ENCODE peak calls at places on chromosomes 6 and 20, in six cellular contexts. E is GM12878, Y is HepG2, N is A549, P is endothelial cell of umbilical vein, Q is K562. F is an unnamed sample.

GRCh38 chr20:8045946-8046345 is 26.4 kb upstream of the TMX4 start:
- DNase-seq in Y (no peak), P (no peak), E (no peak), Q (no peak), N (no peak), F (no peak)

GRCh38 chr6:10276106-10276505 is 138.8 kb downstream of the TFAP2A start:
- DNase-seq in Y (no peak), N (no peak), Q (no peak), P (no peak), E (no peak), F (no peak)

GRCh38 chr6:21199246-21199645 is 394.3 kb upstream of the SOX4 start:
- DNase-seq in Y (no peak), N (no peak), Q (no peak), P (no peak), E (no peak), F (no peak)

GRCh38 chr6:89585156-89585555 is 53.4 kb downstream of the LYRM2 start:
- DNase-seq in Y (no peak), E (no peak), P (no peak), N (no peak), Q (no peak), F (no peak)

GRCh38 chr20:8242066-8242465 is 110.0 kb downstream of the PLCB1 start:
- DNase-seq in E (no peak), P (no peak), Q (no peak), Y (no peak), N (no peak), F (no peak)

GRCh38 chr20:11182715-11183114 is 508.9 kb upstream of the JAG1 start:
- DNase-seq in E (no peak), N (no peak), Y (no peak), P (no peak), Q (no peak), F (peak)

GRCh38 chr6:25402125-25402524 is 123.0 kb downstream of the CARMIL1 start:
- DNase-seq in P (no peak), N (no peak), Q (no peak), Y (no peak), E (no peak), F (no peak)

GRCh38 chr20:37543828-37544227 is 16.2 kb upstream of the BLCAP start:
- DNase-seq in E (no peak), Q (no peak), P (peak), Y (peak), N (peak), F (peak)

GRCh38 chr20:56554869-56555268 is 21.8 kb downstream of the FAM209B start:
- DNase-seq in N (peak), E (peak), Q (no peak), P (peak), Y (peak), F (peak)

GRCh38 chr20:856361-856775 is 22.9 kb downstream of the FAM110A start:
- DNase-seq in Y (no peak), P (no peak), E (no peak), Q (no peak), N (peak), F (no peak)

GRCh38 chr6:122372647-122373046 is 26.8 kb upstream of the HSF2 start:
- DNase-seq in Y (no peak), E (no peak), Q (no peak), N (no peak), P (no peak), F (peak)

GRCh38 chr6:14682821-14683220 is 563.0 kb upstream of the JARID2 start:
- DNase-seq in P (no peak), N (no peak), E (no peak), Q (no peak), Y (no peak), F (no peak)

GRCh38 chr6:131250121-131250520 is 114.9 kb downstream of the AKAP7 start:
- DNase-seq in N (no peak), E (peak), Y (no peak), P (peak), Q (no peak), F (peak)

GRCh38 chr6:106247293-106247692 is 78.3 kb downstream of the ATG5 start:
- DNase-seq in E (peak), N (no peak), Q (no peak), Y (no peak), P (no peak), F (no peak)

GRCh38 chr6:127342296-127342945 is 988 bp downstream of the ECHDC1 start:
- DNase-seq in Y (peak), P (peak), Q (no peak), E (no peak), N (peak), F (peak)

GRCh38 chr6:159788276-159788675 is 1.1 kb downstream of the TCP1 start:
- DNase-seq in Q (no peak), P (no peak), Y (no peak), N (no peak), E (no peak), F (no peak)

GRCh38 chr20:9949563-9949962 is 85.2 kb upstream of the ANKEF1 start:
- DNase-seq in Y (no peak), P (peak), E (no peak), N (no peak), Q (no peak), F (no peak)

GRCh38 chr6:152952045-152952444 is 30.8 kb downstream of the FBXO5 start:
- DNase-seq in N (no peak), Y (peak), P (peak), E (no peak), Q (no peak), F (no peak)

GRCh38 chr6:16438677-16439615 is 200.6 kb downstream of the GMPR start:
- DNase-seq in P (no peak), Y (no peak), E (peak), Q (peak), N (peak), F (no peak)

GRCh38 chr6:48078092-48078491 is 32.9 kb downstream of the PTCHD4 start:
- DNase-seq in P (no peak), E (no peak), Q (no peak), Y (no peak), N (no peak), F (no peak)

GRCh38 chr6:137722749-137723272 is 144.2 kb upstream of the TNFAIP3 start:
- DNase-seq in Y (no peak), E (no peak), N (no peak), P (no peak), Q (no peak), F (peak)

GRCh38 chr6:36136034-36136433 is 5.7 kb downstream of the MAPK13 start:
- DNase-seq in Y (no peak), P (no peak), E (no peak), N (no peak), Q (no peak), F (peak)

GRCh38 chr6:107697682-107698081 is 126.4 kb downstream of the SCML4 start:
- DNase-seq in P (no peak), Q (no peak), Y (no peak), N (no peak), E (no peak), F (no peak)

GRCh38 chr6:47478233-47479155 is 905 bp downstream of the CD2AP start:
- DNase-seq in P (peak), E (no peak), Y (peak), Q (peak), N (peak), F (no peak)

GRCh38 chr20:9514461-9515210 is at the start of gene LAMP5:
- DNase-seq in P (peak), Q (no peak), N (no peak), Y (no peak), E (no peak), F (peak)

GRCh38 chr6:129853996-129854711 is 7.0 kb downstream of the TMEM244 start:
- DNase-seq in E (no peak), Y (no peak), N (no peak), P (peak), Q (peak), F (no peak)

DNA sequence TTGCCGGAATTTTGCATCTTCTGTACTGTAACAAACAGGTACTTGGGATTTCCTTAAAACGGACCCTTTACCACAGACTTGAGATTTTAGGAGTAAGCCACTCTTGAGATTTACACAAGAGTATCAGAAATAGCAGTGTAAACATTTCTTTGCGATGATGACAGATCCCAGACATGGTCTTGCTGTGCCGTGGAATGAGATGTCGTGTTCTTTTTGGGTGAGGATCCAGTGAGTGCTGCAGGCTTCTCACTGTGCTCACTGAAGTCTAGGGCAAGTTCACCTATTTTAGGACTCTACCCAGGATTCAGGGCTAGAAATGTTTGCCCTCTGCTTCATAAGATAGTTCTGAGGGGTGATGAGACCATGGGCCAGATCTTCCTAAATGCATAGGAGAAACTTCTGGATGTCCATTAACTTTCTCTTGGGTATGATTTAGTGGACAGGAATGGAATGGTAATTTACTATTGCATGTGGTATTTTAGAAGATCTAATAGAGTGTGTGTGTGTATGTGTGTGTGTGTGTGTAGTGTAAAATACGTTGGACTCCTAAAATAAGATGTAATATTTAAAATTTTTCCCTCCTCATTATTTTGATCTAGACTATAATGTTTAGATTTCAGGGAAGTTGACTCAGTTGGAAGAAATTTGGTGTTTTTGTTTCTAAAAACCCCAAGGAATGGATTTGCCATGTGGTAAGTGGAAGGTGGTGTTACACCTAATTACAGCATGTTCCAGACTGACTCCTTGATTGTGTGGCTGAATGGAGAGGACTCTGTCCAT is 8.5 kb downstream of the LRRC1 start:
- DNase-seq in E (no peak), Y (no peak), N (no peak), P (no peak), Q (no peak), F (no peak)
- TF ChIP-seq MAX in E (no peak), Y (no peak), N (no peak), P (no peak), Q (no peak), F (no peak)

GRCh38 chr20:63835031-63835858 is 4.2 kb upstream of the ZBTB46 start:
- DNase-seq in N (peak), Q (peak), E (no peak), P (peak), Y (peak), F (peak)
- TF ChIP-seq MYC in N (no peak), Q (no peak), E (no peak), P (no peak), Y (no peak), F (no peak)

GRCh38 chr20:50305636-50306477 is 115.2 kb downstream of the CEBPB start:
- DNase-seq in Q (no peak), E (no peak), N (peak), Y (peak), P (no peak), F (no peak)

GRCh38 chr20:50306478-50307423 is 116.1 kb downstream of the CEBPB start:
- DNase-seq in E (no peak), Q (no peak), P (no peak), N (no peak), Y (no peak), F (no peak)

GRCh38 chr20:50303573-50304500 is 113.2 kb downstream of the CEBPB start:
- DNase-seq in Y (peak), Q (peak), N (no peak), E (no peak), P (peak), F (no peak)

GRCh38 chr20:50304501-50304856 is 113.8 kb downstream of the CEBPB start:
- DNase-seq in Y (no peak), Q (no peak), N (no peak), E (no peak), P (no peak), F (no peak)

DNA sequence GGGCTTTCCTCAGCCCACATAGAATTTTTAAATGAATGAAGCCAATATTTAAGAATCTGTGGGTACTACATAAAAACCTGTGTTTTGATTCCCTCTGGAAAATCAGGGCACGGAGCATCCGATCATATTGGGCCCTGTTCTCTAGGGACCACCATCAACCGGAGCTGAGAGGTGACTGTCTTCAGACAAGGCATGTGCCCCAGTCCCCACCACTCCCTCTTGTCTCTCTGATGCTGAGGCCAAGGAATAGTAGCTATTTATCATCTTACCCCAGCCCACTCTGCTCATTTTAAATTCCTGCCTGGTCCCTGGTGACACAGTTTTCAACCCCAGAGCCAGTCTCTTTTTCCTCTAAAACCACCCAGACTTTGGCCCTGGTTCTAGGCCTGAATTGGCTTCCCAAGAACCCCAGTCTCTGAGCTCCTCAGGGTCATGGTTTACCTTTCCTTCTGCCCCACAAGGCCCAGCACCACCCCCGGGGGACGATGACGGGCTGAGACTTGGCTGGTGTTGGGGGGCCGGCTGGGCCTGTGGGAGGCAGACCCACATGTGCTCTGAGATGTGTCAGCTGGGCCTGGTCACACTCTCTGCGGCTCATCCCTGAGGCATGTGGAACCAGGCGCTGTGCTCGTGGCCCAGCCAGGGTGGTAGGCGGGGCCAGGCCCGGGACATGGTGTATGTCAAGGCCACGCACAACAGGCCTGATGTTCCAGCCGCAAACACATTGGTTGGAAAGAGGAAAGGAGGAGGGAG is 114.4 kb downstream of the CEBPB start:
- DNase-seq in P (no peak), Q (no peak), N (no peak), E (no peak), Y (peak), F (no peak)
- TF ChIP-seq MAX in P (no peak), Q (no peak), N (no peak), E (no peak), Y (peak), F (no peak)

GRCh38 chr6:6277418-6277817 is 43.0 kb downstream of the F13A1 start:
- DNase-seq in Q (no peak), E (no peak), P (no peak), Y (no peak), N (peak), F (peak)
- TF ChIP-seq MYC in Q (no peak), E (no peak), P (no peak), Y (no peak), N (no peak), F (no peak)

GRCh38 chr6:44004136-44004535 is 123.1 kb downstream of the MRPL14 start:
- DNase-seq in P (no peak), Y (no peak), Q (no peak), N (no peak), E (no peak), F (no peak)
- TF ChIP-seq MAX in P (no peak), Y (no peak), Q (no peak), N (no peak), E (no peak), F (no peak)

GRCh38 chr20:16927031-16927430 is 178.9 kb downstream of the OTOR start:
- DNase-seq in P (no peak), Y (no peak), N (no peak), E (no peak), Q (no peak), F (no peak)

GRCh38 chr20:16930656-16931055 is 182.5 kb downstream of the OTOR start:
- DNase-seq in P (no peak), Q (no peak), Y (no peak), N (no peak), E (no peak), F (no peak)

GRCh38 chr20:16926626-16927025 is 178.5 kb downstream of the OTOR start:
- DNase-seq in N (no peak), E (no peak), Y (no peak), Q (no peak), P (no peak), F (no peak)

GRCh38 chr20:16929756-16930155 is 181.6 kb downstream of the OTOR start:
- DNase-seq in E (no peak), N (no peak), Y (no peak), Q (no peak), P (no peak), F (no peak)
- TF ChIP-seq MYC in E (no peak), N (no peak), Y (no peak), Q (no peak), P (no peak), F (no peak)

DNA sequence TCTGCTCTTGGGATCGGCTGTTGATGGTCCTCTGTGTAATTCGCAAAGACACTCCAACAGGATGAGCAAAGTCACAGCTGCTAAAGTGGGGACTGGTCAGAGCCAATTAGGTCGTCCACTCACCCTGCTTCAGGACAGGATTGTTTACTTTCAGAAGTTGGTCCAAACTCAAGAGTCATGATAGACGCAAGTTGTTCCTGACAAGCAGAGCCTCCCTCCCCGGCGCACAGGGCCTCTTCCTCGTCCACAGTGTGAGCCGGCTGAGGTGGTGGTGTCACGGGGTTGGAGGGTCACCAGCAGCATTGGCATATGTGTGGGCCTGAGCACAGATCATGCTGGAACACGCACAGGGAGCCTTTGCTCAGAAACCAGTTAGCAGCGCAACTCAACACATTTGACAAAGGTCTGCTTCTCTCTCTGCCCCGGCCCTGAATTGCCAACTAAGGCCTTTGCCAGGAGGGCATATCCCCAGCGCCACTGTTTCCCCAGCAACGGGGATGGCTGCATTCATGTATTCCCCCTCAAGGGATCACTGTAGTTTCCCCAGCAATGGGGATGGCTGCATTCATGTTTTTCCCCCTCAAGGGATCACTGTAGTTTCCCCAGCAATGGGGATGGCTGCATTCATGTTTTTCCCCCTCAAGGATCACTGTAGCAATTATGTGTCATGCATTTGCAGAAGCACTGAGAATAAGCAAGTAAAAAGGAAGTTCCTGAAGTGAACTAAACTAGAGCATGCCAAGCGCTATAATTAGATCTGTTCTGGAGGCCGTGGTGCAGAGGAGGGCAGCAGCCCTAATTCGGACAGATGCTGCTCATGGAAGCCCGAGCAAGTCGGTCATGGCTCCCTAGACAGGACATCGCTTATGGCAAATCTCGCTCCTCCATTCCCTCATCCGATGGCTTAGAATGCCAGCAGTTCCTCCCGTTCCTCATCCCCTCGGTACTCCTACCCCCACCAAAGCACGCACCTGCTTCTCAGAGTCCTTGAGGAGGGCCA is 111.6 kb downstream of the THBS2 start:
- DNase-seq in Y (no peak), N (no peak), P (no peak), E (no peak), Q (no peak), F (peak)
- TF ChIP-seq MAX in Y (no peak), N (no peak), P (no peak), E (no peak), Q (no peak), F (no peak)

GRCh38 chr20:38697306-38697705 is 27.0 kb upstream of the SLC32A1 start:
- DNase-seq in Q (no peak), P (no peak), E (no peak), N (no peak), Y (no peak), F (no peak)

GRCh38 chr20:38698541-38698940 is 25.7 kb upstream of the SLC32A1 start:
- DNase-seq in N (no peak), Q (no peak), P (no peak), Y (no peak), E (no peak), F (no peak)

DNA sequence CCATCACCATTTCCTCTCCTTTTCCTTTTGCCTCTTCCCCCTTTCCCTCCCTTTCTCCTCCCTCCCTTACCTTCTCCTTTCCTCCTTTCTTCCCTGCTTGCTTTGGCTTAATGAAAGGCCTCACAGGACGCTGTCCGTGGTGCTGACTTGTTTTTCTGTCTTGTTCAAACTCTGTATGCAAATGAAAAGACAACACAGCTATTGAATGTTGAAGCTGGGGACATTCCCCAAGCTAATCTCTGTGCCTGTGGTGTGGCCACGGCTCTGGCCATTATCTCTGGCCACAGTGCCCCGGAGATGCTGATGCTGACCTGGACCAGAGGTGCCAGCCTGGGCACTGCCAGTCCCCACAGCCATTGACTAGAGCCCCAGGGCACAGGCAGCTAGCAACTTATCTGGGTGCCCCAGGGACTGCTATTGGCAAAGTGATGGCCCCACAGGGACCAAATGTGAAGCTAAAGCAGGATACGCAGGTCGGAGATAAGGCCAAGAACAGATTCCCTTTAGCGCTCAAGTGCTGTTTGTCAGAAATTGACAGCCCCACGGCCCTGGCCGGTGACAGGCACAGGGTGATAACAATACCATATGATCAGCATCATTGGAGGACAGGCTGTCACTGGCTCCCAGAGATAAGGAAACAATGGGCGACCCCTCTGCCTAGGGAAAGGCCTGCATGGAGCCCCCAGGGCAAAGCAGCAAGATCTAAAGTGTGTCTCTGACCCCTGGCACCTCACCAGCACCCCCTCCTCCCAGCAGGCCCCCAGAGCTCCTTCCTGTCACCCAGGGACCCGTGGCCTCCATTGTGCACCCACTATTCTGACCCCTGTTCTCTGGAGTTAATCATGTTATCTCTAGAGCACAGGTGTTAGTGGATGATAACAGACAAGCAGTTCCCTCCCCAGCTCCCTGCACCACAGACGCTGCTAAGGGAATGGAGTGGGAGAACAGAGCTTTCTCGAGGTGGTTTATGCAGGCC is 31.6 kb upstream of the SLC32A1 start:
- DNase-seq in Y (peak), N (peak), E (no peak), P (peak), Q (peak), F (peak)
- TF ChIP-seq MYC in Y (no peak), N (no peak), E (no peak), P (no peak), Q (no peak), F (no peak)

F was measured in NB4.